ENCODE peak calls at places on chromosomes 5 and 9, in nine cellular contexts. One of them, this sample, is unnamed.

GRCh38 chr9:116506685-116507084 is 180.4 kb upstream of the TRIM32 start:
- DNase-seq in endothelial cell: no peak
- DNase-seq in neural progenitor cell: no peak
- DNase-seq in tibial nerve: no peak
- DNase-seq in cardiac muscle cell: no peak
- DNase-seq in AG04450: no peak
- DNase-seq in osteocyte: no peak
- DNase-seq in HL-60: no peak
- DNase-seq in heart right ventricle: no peak
- DNase-seq in this sample: peak

GRCh38 chr9:96156578-96156977 is 145.4 kb downstream of the HSD17B3 start:
- DNase-seq in endothelial cell: no peak
- DNase-seq in neural progenitor cell: peak
- DNase-seq in tibial nerve: no peak
- DNase-seq in cardiac muscle cell: no peak
- DNase-seq in AG04450: no peak
- DNase-seq in osteocyte: no peak
- DNase-seq in HL-60: no peak
- DNase-seq in heart right ventricle: no peak
- DNase-seq in this sample: no peak

GRCh38 chr9:70387663-70388062 is 26.8 kb downstream of the KLF9 start:
- DNase-seq in endothelial cell: no peak
- DNase-seq in neural progenitor cell: no peak
- DNase-seq in tibial nerve: no peak
- DNase-seq in cardiac muscle cell: no peak
- DNase-seq in AG04450: no peak
- DNase-seq in osteocyte: no peak
- DNase-seq in HL-60: no peak
- DNase-seq in heart right ventricle: no peak
- DNase-seq in this sample: no peak

GRCh38 chr5:156201793-156202388 is 125.1 kb upstream of the SGCD start:
- DNase-seq in endothelial cell: no peak
- DNase-seq in neural progenitor cell: peak
- DNase-seq in tibial nerve: no peak
- DNase-seq in cardiac muscle cell: peak
- DNase-seq in AG04450: peak
- DNase-seq in osteocyte: no peak
- DNase-seq in HL-60: no peak
- DNase-seq in heart right ventricle: no peak
- DNase-seq in this sample: peak

GRCh38 chr9:82129708-82130107 is 141.1 kb downstream of the SPATA31D1 start:
- DNase-seq in endothelial cell: no peak
- DNase-seq in neural progenitor cell: no peak
- DNase-seq in tibial nerve: no peak
- DNase-seq in cardiac muscle cell: peak
- DNase-seq in AG04450: no peak
- DNase-seq in osteocyte: no peak
- DNase-seq in HL-60: no peak
- DNase-seq in heart right ventricle: no peak
- DNase-seq in this sample: peak

GRCh38 chr5:154756203-154756870 is 1.2 kb downstream of the LARP1 start:
- DNase-seq in endothelial cell: peak
- DNase-seq in neural progenitor cell: peak
- DNase-seq in tibial nerve: peak
- DNase-seq in cardiac muscle cell: peak
- DNase-seq in AG04450: no peak
- DNase-seq in osteocyte: no peak
- DNase-seq in HL-60: no peak
- DNase-seq in heart right ventricle: peak
- DNase-seq in this sample: peak

GRCh38 chr5:67746103-67746502 is 469.5 kb upstream of the PIK3R1 start:
- DNase-seq in endothelial cell: no peak
- DNase-seq in neural progenitor cell: no peak
- DNase-seq in tibial nerve: no peak
- DNase-seq in cardiac muscle cell: no peak
- DNase-seq in AG04450: no peak
- DNase-seq in osteocyte: no peak
- DNase-seq in HL-60: no peak
- DNase-seq in heart right ventricle: no peak
- DNase-seq in this sample: no peak

GRCh38 chr5:13505326-13505725 is 439.2 kb downstream of the DNAH5 start:
- DNase-seq in endothelial cell: no peak
- DNase-seq in neural progenitor cell: no peak
- DNase-seq in tibial nerve: no peak
- DNase-seq in cardiac muscle cell: no peak
- DNase-seq in AG04450: no peak
- DNase-seq in osteocyte: no peak
- DNase-seq in HL-60: no peak
- DNase-seq in heart right ventricle: no peak
- DNase-seq in this sample: no peak

GRCh38 chr5:78527925-78528324 is 120.6 kb downstream of the LHFPL2 start:
- DNase-seq in endothelial cell: no peak
- DNase-seq in neural progenitor cell: no peak
- DNase-seq in tibial nerve: no peak
- DNase-seq in cardiac muscle cell: no peak
- DNase-seq in AG04450: no peak
- DNase-seq in osteocyte: no peak
- DNase-seq in HL-60: no peak
- DNase-seq in heart right ventricle: no peak
- DNase-seq in this sample: no peak

GRCh38 chr9:36986548-36987408 is 47.3 kb downstream of the PAX5 start:
- DNase-seq in endothelial cell: no peak
- DNase-seq in neural progenitor cell: peak
- DNase-seq in tibial nerve: no peak
- DNase-seq in cardiac muscle cell: no peak
- DNase-seq in AG04450: no peak
- DNase-seq in osteocyte: no peak
- DNase-seq in HL-60: no peak
- DNase-seq in heart right ventricle: no peak
- DNase-seq in this sample: no peak

GRCh38 chr5:173020154-173020581 is 36.0 kb upstream of the CREBRF start:
- DNase-seq in endothelial cell: no peak
- DNase-seq in neural progenitor cell: no peak
- DNase-seq in tibial nerve: no peak
- DNase-seq in cardiac muscle cell: peak
- DNase-seq in AG04450: no peak
- DNase-seq in osteocyte: no peak
- DNase-seq in HL-60: no peak
- DNase-seq in heart right ventricle: no peak
- DNase-seq in this sample: no peak

GRCh38 chr9:100366121-100366520 is 13.4 kb upstream of the TEX10 start:
- DNase-seq in endothelial cell: no peak
- DNase-seq in neural progenitor cell: no peak
- DNase-seq in tibial nerve: no peak
- DNase-seq in cardiac muscle cell: no peak
- DNase-seq in AG04450: no peak
- DNase-seq in osteocyte: no peak
- DNase-seq in HL-60: no peak
- DNase-seq in heart right ventricle: no peak
- DNase-seq in this sample: no peak

GRCh38 chr9:21682376-21682775 is 120.1 kb upstream of the MTAP start:
- DNase-seq in endothelial cell: no peak
- DNase-seq in neural progenitor cell: no peak
- DNase-seq in tibial nerve: no peak
- DNase-seq in cardiac muscle cell: no peak
- DNase-seq in AG04450: no peak
- DNase-seq in osteocyte: no peak
- DNase-seq in HL-60: no peak
- DNase-seq in heart right ventricle: no peak
- DNase-seq in this sample: no peak

GRCh38 chr5:147750065-147750464 is 32.5 kb downstream of the JAKMIP2 start:
- DNase-seq in endothelial cell: no peak
- DNase-seq in neural progenitor cell: peak
- DNase-seq in tibial nerve: no peak
- DNase-seq in cardiac muscle cell: no peak
- DNase-seq in AG04450: no peak
- DNase-seq in osteocyte: no peak
- DNase-seq in HL-60: no peak
- DNase-seq in heart right ventricle: no peak
- DNase-seq in this sample: no peak

GRCh38 chr9:129835860-129836223 is 584 bp downstream of the USP20 start:
- DNase-seq in endothelial cell: no peak
- DNase-seq in neural progenitor cell: peak
- DNase-seq in tibial nerve: no peak
- DNase-seq in cardiac muscle cell: no peak
- DNase-seq in AG04450: no peak
- DNase-seq in osteocyte: no peak
- DNase-seq in HL-60: no peak
- DNase-seq in heart right ventricle: no peak
- DNase-seq in this sample: peak

GRCh38 chr9:128123451-128124080 is 4.0 kb downstream of the PTGES2 start:
- DNase-seq in endothelial cell: no peak
- DNase-seq in neural progenitor cell: no peak
- DNase-seq in tibial nerve: no peak
- DNase-seq in cardiac muscle cell: no peak
- DNase-seq in AG04450: no peak
- DNase-seq in osteocyte: no peak
- DNase-seq in HL-60: no peak
- DNase-seq in heart right ventricle: peak
- DNase-seq in this sample: no peak

GRCh38 chr5:76766746-76767145 is 50.8 kb downstream of the F2R start:
- DNase-seq in endothelial cell: no peak
- DNase-seq in neural progenitor cell: no peak
- DNase-seq in tibial nerve: no peak
- DNase-seq in cardiac muscle cell: peak
- DNase-seq in AG04450: no peak
- DNase-seq in osteocyte: no peak
- DNase-seq in HL-60: no peak
- DNase-seq in heart right ventricle: no peak
- DNase-seq in this sample: peak

GRCh38 chr5:157607371-157608161 is 32.0 kb upstream of the ADAM19 start:
- DNase-seq in endothelial cell: no peak
- DNase-seq in neural progenitor cell: no peak
- DNase-seq in tibial nerve: no peak
- DNase-seq in cardiac muscle cell: peak
- DNase-seq in AG04450: no peak
- DNase-seq in osteocyte: no peak
- DNase-seq in HL-60: no peak
- DNase-seq in heart right ventricle: no peak
- DNase-seq in this sample: peak

GRCh38 chr9:10612649-10613398 is at the start of gene PTPRD:
- DNase-seq in endothelial cell: peak
- DNase-seq in neural progenitor cell: peak
- DNase-seq in tibial nerve: no peak
- DNase-seq in cardiac muscle cell: peak
- DNase-seq in AG04450: no peak
- DNase-seq in osteocyte: no peak
- DNase-seq in HL-60: peak
- DNase-seq in heart right ventricle: peak
- DNase-seq in this sample: peak
- TF ChIP-seq CTCF in endothelial cell: peak
- TF ChIP-seq CTCF in neural progenitor cell: peak
- TF ChIP-seq CTCF in tibial nerve: no peak
- TF ChIP-seq CTCF in cardiac muscle cell: no peak
- TF ChIP-seq CTCF in AG04450: no peak
- TF ChIP-seq CTCF in osteocyte: peak
- TF ChIP-seq CTCF in HL-60: no peak
- TF ChIP-seq CTCF in heart right ventricle: no peak
- TF ChIP-seq CTCF in this sample: peak

DNA sequence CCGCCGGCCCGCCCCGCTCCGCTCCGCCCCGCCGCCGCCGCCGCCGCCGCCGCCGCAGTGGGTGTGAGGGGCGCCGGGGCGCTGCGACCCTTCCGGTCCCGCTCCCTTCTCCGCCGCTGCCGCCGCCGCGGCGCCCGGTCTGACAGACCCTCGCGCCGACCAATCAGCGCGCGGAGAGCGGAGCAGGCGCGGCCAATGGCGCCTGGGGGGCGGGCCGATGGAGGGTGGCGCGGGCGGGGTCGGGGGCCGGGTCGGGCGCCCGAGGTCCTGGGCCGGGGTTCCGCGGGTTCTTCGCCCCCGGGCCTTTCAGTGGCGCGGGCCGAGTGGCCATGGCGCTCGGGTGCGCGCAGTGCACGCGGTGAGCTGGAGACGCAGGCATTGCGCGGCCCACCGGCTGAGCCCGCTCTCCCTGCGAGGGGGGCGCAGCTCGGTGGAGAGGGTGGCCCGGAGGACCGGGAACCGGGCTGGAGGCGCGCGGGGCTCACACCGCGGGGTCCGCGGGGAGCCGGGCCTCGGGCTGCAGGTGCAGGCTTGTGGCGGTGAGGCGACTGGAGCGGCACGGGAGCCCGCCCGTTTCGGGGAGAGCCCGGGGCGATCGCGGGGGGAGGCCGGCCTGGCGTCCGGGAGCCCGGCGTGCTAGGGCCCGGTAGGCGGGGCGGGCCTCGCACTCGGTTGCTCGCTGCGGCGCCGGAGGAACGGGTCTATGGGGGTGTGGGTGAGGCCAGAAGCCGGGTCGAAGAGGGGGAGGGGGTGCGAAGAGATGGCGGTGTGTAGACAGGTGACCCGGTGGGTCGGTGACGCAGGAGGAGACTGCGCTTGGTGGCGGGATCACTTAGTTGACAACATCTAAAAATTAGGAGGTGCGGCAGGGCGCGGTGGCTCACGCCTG is at the start of gene MAPK9:
- DNase-seq in endothelial cell: peak
- DNase-seq in neural progenitor cell: peak
- DNase-seq in tibial nerve: peak
- DNase-seq in cardiac muscle cell: peak
- DNase-seq in AG04450: no peak
- DNase-seq in osteocyte: peak
- DNase-seq in HL-60: peak
- DNase-seq in heart right ventricle: peak
- DNase-seq in this sample: peak
- TF ChIP-seq CTCF in endothelial cell: no peak
- TF ChIP-seq CTCF in neural progenitor cell: no peak
- TF ChIP-seq CTCF in tibial nerve: no peak
- TF ChIP-seq CTCF in cardiac muscle cell: no peak
- TF ChIP-seq CTCF in AG04450: no peak
- TF ChIP-seq CTCF in osteocyte: no peak
- TF ChIP-seq CTCF in HL-60: no peak
- TF ChIP-seq CTCF in heart right ventricle: peak
- TF ChIP-seq CTCF in this sample: no peak

GRCh38 chr9:122028089-122028488 is 65.0 kb downstream of the TTLL11 start:
- DNase-seq in endothelial cell: no peak
- DNase-seq in neural progenitor cell: no peak
- DNase-seq in tibial nerve: no peak
- DNase-seq in cardiac muscle cell: no peak
- DNase-seq in AG04450: no peak
- DNase-seq in osteocyte: no peak
- DNase-seq in HL-60: no peak
- DNase-seq in heart right ventricle: no peak
- DNase-seq in this sample: no peak
- TF ChIP-seq CTCF in endothelial cell: no peak
- TF ChIP-seq CTCF in neural progenitor cell: no peak
- TF ChIP-seq CTCF in tibial nerve: no peak
- TF ChIP-seq CTCF in cardiac muscle cell: no peak
- TF ChIP-seq CTCF in AG04450: no peak
- TF ChIP-seq CTCF in osteocyte: no peak
- TF ChIP-seq CTCF in HL-60: no peak
- TF ChIP-seq CTCF in heart right ventricle: no peak
- TF ChIP-seq CTCF in this sample: no peak

DNA sequence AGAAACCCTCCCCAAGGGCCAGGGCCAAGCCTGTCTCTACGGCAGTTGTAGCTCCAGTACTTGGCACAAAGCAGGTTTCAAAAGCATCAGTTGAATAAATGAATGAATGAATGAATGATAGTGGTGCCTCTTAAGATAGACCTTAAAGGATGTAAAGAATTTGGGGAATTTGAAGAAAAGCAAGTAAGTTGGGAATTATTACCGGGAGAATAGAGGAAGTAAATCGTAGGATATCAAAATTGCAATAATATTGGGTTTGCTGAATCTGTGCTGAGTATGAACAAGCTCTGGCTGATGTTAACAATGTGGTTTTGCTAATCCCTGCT is 160.8 kb upstream of the SHB start:
- DNase-seq in endothelial cell: no peak
- DNase-seq in neural progenitor cell: no peak
- DNase-seq in tibial nerve: no peak
- DNase-seq in cardiac muscle cell: no peak
- DNase-seq in AG04450: no peak
- DNase-seq in osteocyte: no peak
- DNase-seq in HL-60: no peak
- DNase-seq in heart right ventricle: no peak
- DNase-seq in this sample: no peak
- TF ChIP-seq CTCF in endothelial cell: no peak
- TF ChIP-seq CTCF in neural progenitor cell: no peak
- TF ChIP-seq CTCF in tibial nerve: no peak
- TF ChIP-seq CTCF in cardiac muscle cell: no peak
- TF ChIP-seq CTCF in AG04450: no peak
- TF ChIP-seq CTCF in osteocyte: no peak
- TF ChIP-seq CTCF in HL-60: no peak
- TF ChIP-seq CTCF in heart right ventricle: no peak
- TF ChIP-seq CTCF in this sample: no peak